ENCODE peak calls at places on chromosomes 5 and 9, in nine cellular contexts. B, K, X, L, A, Y, H, J and U are unnamed samples.

GRCh38 chr5:176469293-176469692 is 21.1 kb downstream of the FAF2 start:
- DNase-seq in B (no peak), K (no peak), X (no peak), L (no peak), A (no peak), Y (no peak), H (no peak), J (no peak), U (no peak)

GRCh38 chr5:148343049-148343413 is 7.7 kb downstream of the SPINK9 start:
- DNase-seq in B (no peak), K (peak), X (no peak), L (no peak), A (no peak), Y (no peak), H (no peak), J (no peak), U (no peak)

GRCh38 chr5:135353952-135354721 is 44.9 kb downstream of the MACROH2A1 start:
- DNase-seq in B (no peak), K (peak), X (no peak), L (no peak), A (peak), Y (peak), H (no peak), J (peak), U (no peak)

GRCh38 chr9:124764774-124765438 is 6.2 kb downstream of the NR6A1 start:
- DNase-seq in B (peak), K (peak), X (no peak), L (no peak), A (no peak), Y (no peak), H (no peak), J (no peak), U (no peak)

GRCh38 chr5:28190011-28190410 is 1151.6 kb upstream of the CDH9 start:
- DNase-seq in B (no peak), K (no peak), X (no peak), L (no peak), A (no peak), Y (no peak), H (no peak), J (peak), U (no peak)

GRCh38 chr5:173629628-173630027 is 13.2 kb upstream of the BOD1 start:
- DNase-seq in B (no peak), K (peak), X (no peak), L (no peak), A (no peak), Y (no peak), H (no peak), J (no peak), U (no peak)

GRCh38 chr5:13993926-13994325 is 49.4 kb upstream of the DNAH5 start:
- DNase-seq in B (no peak), K (no peak), X (no peak), L (no peak), A (no peak), Y (no peak), H (no peak), J (no peak), U (no peak)

GRCh38 chr5:135857630-135858311 is 23.3 kb downstream of the SLC25A48 start:
- DNase-seq in B (no peak), K (no peak), X (no peak), L (no peak), A (no peak), Y (no peak), H (no peak), J (no peak), U (no peak)

GRCh38 chr5:68460147-68460760 is 244.7 kb downstream of the PIK3R1 start:
- DNase-seq in B (peak), K (peak), X (no peak), L (no peak), A (peak), Y (peak), H (no peak), J (peak), U (no peak)

GRCh38 chr9:72052122-72052521 is 8.3 kb downstream of the C9orf57 start:
- DNase-seq in B (no peak), K (no peak), X (no peak), L (no peak), A (no peak), Y (no peak), H (no peak), J (no peak), U (no peak)

GRCh38 chr5:132074772-132075718 is 1.5 kb downstream of the CSF2 start:
- DNase-seq in B (no peak), K (no peak), X (no peak), L (no peak), A (no peak), Y (no peak), H (no peak), J (no peak), U (no peak)

GRCh38 chr5:76455531-76456132 is 52.5 kb downstream of the IQGAP2 start:
- DNase-seq in B (no peak), K (no peak), X (no peak), L (no peak), A (no peak), Y (no peak), H (no peak), J (no peak), U (no peak)

GRCh38 chr9:4099961-4100360 is 199.9 kb downstream of the GLIS3 start:
- DNase-seq in B (peak), K (peak), X (no peak), L (no peak), A (peak), Y (no peak), H (no peak), J (peak), U (no peak)

GRCh38 chr9:38662763-38663593 is 42.6 kb upstream of the ANKRD18A start:
- DNase-seq in B (peak), K (no peak), X (no peak), L (no peak), A (peak), Y (peak), H (no peak), J (peak), U (no peak)

GRCh38 chr9:111839981-111840380 is 45.2 kb upstream of the SHOC1 start:
- DNase-seq in B (no peak), K (peak), X (no peak), L (no peak), A (peak), Y (no peak), H (no peak), J (peak), U (no peak)

GRCh38 chr5:169719360-169720314 is 82.6 kb downstream of the DOCK2 start:
- DNase-seq in B (no peak), K (no peak), X (no peak), L (no peak), A (no peak), Y (no peak), H (no peak), J (no peak), U (no peak)

GRCh38 chr5:9197881-9198260 is 348.0 kb downstream of the SEMA5A start:
- DNase-seq in B (peak), K (peak), X (no peak), L (no peak), A (peak), Y (peak), H (no peak), J (peak), U (no peak)

GRCh38 chr5:132752581-132753125 is 5.4 kb downstream of the CCNI2 start:
- DNase-seq in B (no peak), K (no peak), X (no peak), L (peak), A (no peak), Y (no peak), H (no peak), J (no peak), U (no peak)

GRCh38 chr9:135296783-135297715 is 182.5 kb upstream of the PPP1R26 start:
- DNase-seq in B (no peak), K (no peak), X (no peak), L (no peak), A (no peak), Y (no peak), H (no peak), J (no peak), U (no peak)